ENCODE peak calls at places on chromosome 19, in seven cellular contexts. M is effector CD4-positive, alpha-beta T cell; Y is EL; H is heart left ventricle; A is stimulated activated CD8-positive, alpha-beta memory T cell treated with anti-CD3 and anti-CD28 coated beads, Interleukin-7, amount 100 ng/mL, for 4 hours; N is AG04450; C is ovary. B is an unnamed sample.
A peak's percentile ranks its signal among the peaks of the same experiment; 100 is the strongest.

GRCh38 chr19:39810424-39810823 is 23.5 kb downstream of the DYRK1B start:
- DNase-seq in M (no peak), N (no peak), H (no peak), Y (no peak), A (no peak), C (no peak), B (no peak)

GRCh38 chr19:47757617-47758432 is 12.5 kb downstream of the NOP53 start:
- DNase-seq in C (no peak), A (no peak), Y (no peak), M (no peak), N (no peak), H (no peak), B (no peak)

GRCh38 chr19:47729799-47730520 is 15.4 kb upstream of the NOP53 start:
- DNase-seq in N (no peak), Y (no peak), C (peak; percentile 72), A (no peak), H (peak; percentile 87), M (no peak), B (peak; percentile 86)

GRCh38 chr19:6381030-6381750 is 5.5 kb upstream of the PSPN start:
- DNase-seq in Y (no peak), H (no peak), C (no peak), A (no peak), N (no peak), M (no peak), B (no peak)

GRCh38 chr19:47377801-47378200 is 28.7 kb downstream of the DHX34 start:
- DNase-seq in M (no peak), H (no peak), C (no peak), A (no peak), Y (no peak), N (no peak), B (no peak)

GRCh38 chr19:16447015-16447384 is 24.8 kb downstream of the EPS15L1 start:
- DNase-seq in Y (peak; percentile 82), N (peak; percentile 70), H (peak; percentile 90), M (no peak), C (peak; percentile 74), A (peak; percentile 47), B (peak; percentile 78)

GRCh38 chr19:33388231-33388816 is 14.8 kb downstream of the CEBPG start:
- DNase-seq in N (no peak), M (no peak), H (peak; percentile 57), A (no peak), C (no peak), Y (no peak), B (peak; percentile 83)

GRCh38 chr19:43643326-43643725 is 3.7 kb upstream of the CADM4 start:
- DNase-seq in C (no peak), M (no peak), N (no peak), A (no peak), Y (no peak), H (no peak), B (no peak)

GRCh38 chr19:51772977-51773376 is 12.0 kb downstream of the FPR2 start:
- DNase-seq in C (no peak), N (no peak), Y (no peak), A (no peak), H (no peak), M (no peak), B (no peak)

GRCh38 chr19:48696353-48697010 is 711 bp downstream of the FUT2 start:
- DNase-seq in H (no peak), Y (no peak), A (no peak), C (no peak), M (no peak), N (no peak), B (no peak)

GRCh38 chr19:42421591-42422031 is 5.6 kb downstream of the LIPE start:
- DNase-seq in Y (peak; percentile 79), N (no peak), M (no peak), C (no peak), H (peak; percentile 71), A (no peak), B (no peak)

GRCh38 chr19:35090160-35090794 is 25.3 kb upstream of the FXYD3 start:
- DNase-seq in H (peak; percentile 54), N (no peak), A (no peak), M (peak; percentile 16), C (peak; percentile 54), Y (peak; percentile 69), B (peak; percentile 41)

GRCh38 chr19:15463865-15464371 is 426 bp downstream of the RASAL3 start:
- DNase-seq in M (peak; percentile 75), A (peak; percentile 69), Y (no peak), N (no peak), H (no peak), C (peak; percentile 9), B (no peak)

GRCh38 chr19:33129901-33130300 is 2.0 kb upstream of the WDR88 start:
- DNase-seq in N (no peak), H (no peak), Y (no peak), M (no peak), A (no peak), C (no peak), B (no peak)

GRCh38 chr19:45528744-45529453 is 21.6 kb downstream of the VASP start:
- DNase-seq in M (no peak), C (no peak), A (no peak), Y (no peak), H (peak; percentile 43), N (no peak), B (peak; percentile 58)

GRCh38 chr19:23882493-23882892 is 32.2 kb upstream of the ZNF726 start:
- DNase-seq in A (no peak), C (no peak), N (no peak), Y (no peak), H (no peak), M (no peak), B (no peak)

GRCh38 chr19:19064811-19065745 is 1.3 kb downstream of the SLC25A42 start:
- DNase-seq in Y (peak; percentile 17), H (peak; percentile 48), A (no peak), N (no peak), C (no peak), M (no peak), B (no peak)

GRCh38 chr19:28929026-28929425 is 283.9 kb downstream of the UQCRFS1 start:
- DNase-seq in C (no peak), N (no peak), H (no peak), Y (peak; percentile 47), M (no peak), A (no peak), B (no peak)

GRCh38 chr19:29645491-29645867 is 19.8 kb upstream of the PLEKHF1 start:
- DNase-seq in M (no peak), A (no peak), H (no peak), C (no peak), Y (no peak), N (no peak), B (no peak)

GRCh38 chr19:35856001-35856400 is 710 bp upstream of the KIRREL2 start:
- DNase-seq in H (no peak), C (no peak), N (no peak), A (no peak), Y (no peak), M (no peak), B (no peak)

GRCh38 chr19:6271721-6272410 is 7.9 kb downstream of the MLLT1 start:
- DNase-seq in C (peak; percentile 96), H (peak; percentile 94), N (no peak), A (no peak), M (no peak), Y (peak; percentile 77), B (peak; percentile 94)

GRCh38 chr19:36986131-36986530 is 70.0 kb downstream of the ZNF568 start:
- DNase-seq in M (no peak), H (no peak), C (no peak), Y (no peak), A (no peak), N (no peak), B (no peak)

GRCh38 chr19:31598730-31599238 is 249.5 kb upstream of the TSHZ3 start:
- DNase-seq in A (no peak), N (no peak), Y (no peak), M (no peak), C (no peak), H (no peak), B (no peak)

GRCh38 chr19:43532571-43532961 is 422 bp upstream of the ZNF575 start:
- DNase-seq in C (peak; percentile 68), M (no peak), H (peak; percentile 79), N (no peak), Y (no peak), A (no peak), B (peak; percentile 78)

GRCh38 chr19:46367434-46367833 is 20.5 kb downstream of the PPP5C start:
- DNase-seq in N (no peak), H (no peak), C (no peak), M (no peak), Y (no peak), A (no peak), B (no peak)

GRCh38 chr19:32404939-32405430 is 585 bp upstream of the DPY19L3 start:
- DNase-seq in C (peak; percentile 79), M (peak; percentile 2), Y (no peak), N (no peak), A (peak; percentile 2), H (peak; percentile 76), B (peak; percentile 87)

GRCh38 chr19:35291916-35292315 is at the start of gene MAG:
- DNase-seq in M (no peak), Y (no peak), H (no peak), C (no peak), N (no peak), A (no peak), B (no peak)

GRCh38 chr19:57406516-57407123 is 4.3 kb upstream of the ZNF17 start:
- DNase-seq in M (peak; percentile 57), Y (peak; percentile 47), N (peak; percentile 15), H (peak; percentile 65), A (peak; percentile 52), C (no peak), B (peak; percentile 62)

GRCh38 chr19:19329199-19329598 is 8.6 kb downstream of the MAU2 start:
- DNase-seq in C (no peak), A (no peak), M (no peak), N (no peak), H (no peak), Y (no peak), B (no peak)

GRCh38 chr19:1590641-1591397 is 1.8 kb downstream of the MBD3 start:
- DNase-seq in Y (peak; percentile 30), C (no peak), H (no peak), A (no peak), N (no peak), M (no peak), B (no peak)

GRCh38 chr19:5321851-5322681 is 18.5 kb downstream of the PTPRS start:
- DNase-seq in Y (peak; percentile 14), N (no peak), M (no peak), C (no peak), A (no peak), H (peak; percentile 13), B (no peak)

GRCh38 chr19:57803594-57804325 is 11.0 kb downstream of the ZNF552 start:
- DNase-seq in H (no peak), A (no peak), N (peak; percentile 48), Y (peak; percentile 91), M (no peak), C (no peak), B (no peak)

GRCh38 chr19:13087295-13087694 is 15.4 kb downstream of the LYL1 start:
- DNase-seq in Y (no peak), M (no peak), H (no peak), C (no peak), A (no peak), N (no peak), B (no peak)

GRCh38 chr19:48991823-48992570 is 1.1 kb downstream of the GYS1 start:
- DNase-seq in Y (peak; percentile 88), C (peak; percentile 49), H (peak; percentile 73), A (no peak), N (peak; percentile 62), M (no peak), B (peak; percentile 61)

GRCh38 chr19:38808741-38809140 is 4.0 kb downstream of the LGALS4 start:
- DNase-seq in N (no peak), H (no peak), A (no peak), Y (no peak), C (no peak), M (no peak), B (no peak)

B was measured in psoas muscle.